ENCODE peak calls at places on chromosomes 2 and 18, in six cellular contexts. L is H7; H is stimulated activated naive B cell treated with anti-CD40 and anti-IgM and Interleukin-4, amounts not matched to agents 10 μg/mL and 1 μg/mL and 100 μg/mL, for 72 hours; T is BJ; Y is HFF-Myc; S is Kasumi-1. Z is an unnamed sample.

GRCh38 chr18:43916984-43917383 is 639.7 kb upstream of the SYT4 start:
- DNase-seq in L (no peak), H (no peak), T (no peak), Y (no peak), S (no peak), Z (no peak)

GRCh38 chr2:172624996-172625395 is 69.1 kb downstream of the PDK1 start:
- DNase-seq in L (no peak), H (no peak), T (no peak), Y (no peak), S (no peak), Z (no peak)

GRCh38 chr2:4898706-4899105 is 793.5 kb upstream of the SOX11 start:
- DNase-seq in L (no peak), H (no peak), T (no peak), Y (no peak), S (no peak), Z (peak)

GRCh38 chr2:197255550-197255949 is 55.0 kb downstream of the ANKRD44 start:
- DNase-seq in L (peak), H (peak), T (no peak), Y (no peak), S (peak), Z (no peak)

GRCh38 chr2:96209011-96209728 is 543 bp upstream of the STARD7 start:
- DNase-seq in L (no peak), H (no peak), T (no peak), Y (no peak), S (no peak), Z (no peak)

GRCh38 chr18:52682260-52682659 is 342.3 kb downstream of the DCC start:
- DNase-seq in L (no peak), H (no peak), T (no peak), Y (no peak), S (no peak), Z (no peak)

GRCh38 chr2:28665041-28665704 is 86.5 kb upstream of the PPP1CB start:
- DNase-seq in L (no peak), H (no peak), T (peak), Y (peak), S (no peak), Z (peak)

GRCh38 chr2:216017365-216017764 is 4.0 kb upstream of the MREG start:
- DNase-seq in L (no peak), H (peak), T (no peak), Y (no peak), S (peak), Z (peak)

GRCh38 chr18:62616331-62616805 is 93.5 kb downstream of the ZCCHC2 start:
- DNase-seq in L (no peak), H (no peak), T (peak), Y (peak), S (no peak), Z (no peak)

GRCh38 chr2:202113571-202114142 is 40.6 kb downstream of the KIAA2012 start:
- DNase-seq in L (no peak), H (no peak), T (peak), Y (no peak), S (no peak), Z (peak)

GRCh38 chr18:26477828-26478466 is 70.4 kb downstream of the KCTD1 start:
- DNase-seq in L (no peak), H (no peak), T (no peak), Y (no peak), S (no peak), Z (no peak)

GRCh38 chr18:61350578-61350977 is 17.3 kb downstream of the CDH20 start:
- DNase-seq in L (no peak), H (no peak), T (no peak), Y (no peak), S (no peak), Z (no peak)

GRCh38 chr2:199659207-199659606 is 191.8 kb downstream of the FTCDNL1 start:
- DNase-seq in L (peak), H (no peak), T (no peak), Y (no peak), S (no peak), Z (peak)

GRCh38 chr18:37578886-37579513 is 13.4 kb upstream of the CELF4 start:
- DNase-seq in L (peak), H (no peak), T (no peak), Y (peak), S (peak), Z (no peak)

GRCh38 chr2:215950009-215950408 is 63.3 kb downstream of the MREG start:
- DNase-seq in L (peak), H (no peak), T (no peak), Y (peak), S (peak), Z (peak)

GRCh38 chr2:216799873-216800421 is 59.9 kb downstream of the TNP1 start:
- DNase-seq in L (no peak), H (no peak), T (no peak), Y (no peak), S (no peak), Z (no peak)

GRCh38 chr2:55917117-55917516 is 6.5 kb downstream of the EFEMP1 start:
- DNase-seq in L (no peak), H (no peak), T (no peak), Y (no peak), S (no peak), Z (no peak)

GRCh38 chr2:100941646-100942240 is 60.3 kb upstream of the RPL31 start:
- DNase-seq in L (no peak), H (no peak), T (no peak), Y (no peak), S (no peak), Z (peak)

GRCh38 chr2:51220606-51221005 is 188.7 kb upstream of the NRXN1 start:
- DNase-seq in L (no peak), H (no peak), T (no peak), Y (no peak), S (peak), Z (no peak)

GRCh38 chr2:202109139-202109736 is 36.2 kb downstream of the KIAA2012 start:
- DNase-seq in L (no peak), H (no peak), T (no peak), Y (no peak), S (no peak), Z (no peak)